ENCODE peak calls at places on chromosomes 6 and 20, in five cellular contexts. U, M, I, G and P are unnamed samples.

GRCh38 chr6:24798740-24799540 is at the start of gene ARMH2:
- DNase-seq in U (no peak), M (no peak), I (no peak), G (no peak), P (no peak)

GRCh38 chr6:155400022-155400965 is 55.3 kb downstream of the NOX3 start:
- DNase-seq in U (no peak), M (no peak), I (no peak), G (no peak), P (no peak)

GRCh38 chr20:18722381-18722780 is 91.2 kb upstream of the SCP2D1 start:
- DNase-seq in U (no peak), M (no peak), I (no peak), G (no peak), P (no peak)

GRCh38 chr6:122399348-122400120 is at the start of gene HSF2:
- DNase-seq in U (peak; percentile 92), M (peak; percentile 98), I (peak; percentile 95), G (peak; percentile 91), P (peak; percentile 98)

GRCh38 chr6:12190252-12190651 is 99.9 kb upstream of the EDN1 start:
- DNase-seq in U (no peak), M (no peak), I (no peak), G (no peak), P (no peak)

GRCh38 chr6:39314273-39314790 is at the start of gene KCNK17:
- DNase-seq in U (no peak), M (no peak), I (no peak), G (no peak), P (no peak)

GRCh38 chr20:24718696-24719095 is 230.4 kb upstream of the CST7 start:
- DNase-seq in U (no peak), M (no peak), I (no peak), G (no peak), P (peak; percentile 38)

GRCh38 chr6:97653076-97653475 is 370.1 kb upstream of the MMS22L start:
- DNase-seq in U (no peak), M (no peak), I (no peak), G (no peak), P (no peak)

GRCh38 chr6:108171291-108171917 is 5.6 kb downstream of the NR2E1 start:
- DNase-seq in U (no peak), M (no peak), I (no peak), G (no peak), P (no peak)

GRCh38 chr20:5991623-5992441 is 41.4 kb downstream of the MCM8 start:
- DNase-seq in U (no peak), M (no peak), I (no peak), G (no peak), P (no peak)

GRCh38 chr20:43914697-43915208 is at the start of gene TOX2:
- DNase-seq in U (peak; percentile 42), M (peak; percentile 49), I (no peak), G (peak; percentile 19), P (no peak)

GRCh38 chr6:41077536-41077935 is 4.8 kb downstream of the NFYA start:
- DNase-seq in U (no peak), M (no peak), I (no peak), G (no peak), P (no peak)
- H3K4me1 ChIP-seq in U (peaks cover 37% of the 10 kb centered on the region), M (peaks cover 3% of the 10 kb centered on the region), I (peaks cover 10% of the 10 kb centered on the region), G (peaks cover 36% of the 10 kb centered on the region), P (peaks cover 30% of the 10 kb centered on the region)

DNA sequence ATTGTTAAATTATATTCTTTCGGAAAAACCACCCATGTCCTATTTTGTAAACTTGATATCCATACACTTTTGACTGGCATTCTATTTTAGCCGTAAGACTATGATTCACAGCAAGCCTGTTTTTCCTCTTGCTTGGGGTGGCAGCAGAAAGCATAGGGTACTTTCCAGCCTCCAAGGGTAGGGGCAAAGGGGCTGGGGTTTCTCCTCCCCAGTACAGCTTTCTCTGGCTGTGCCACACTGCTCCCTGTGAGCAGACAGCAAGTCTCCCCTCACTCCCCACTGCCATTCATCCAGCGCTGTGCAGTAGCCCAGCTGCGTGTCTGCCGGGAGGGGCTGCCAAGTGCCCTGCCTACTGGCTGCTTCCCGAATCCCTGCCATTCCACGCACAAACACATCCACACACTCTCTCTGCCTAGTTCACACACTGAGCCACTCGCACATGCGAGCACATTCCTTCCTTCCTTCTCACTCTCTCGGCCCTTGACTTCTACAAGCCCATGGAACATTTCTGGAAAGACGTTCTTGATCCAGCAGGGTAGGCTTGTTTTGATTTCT is 2.1 kb upstream of the ESR1 start:
- DNase-seq in U (no peak), M (no peak), I (no peak), G (no peak), P (peak; percentile 60)
- H3K4me3 ChIP-seq in U (no peak overlapping the region), M (no peak overlapping the region), I (no peak overlapping the region), G (no peak overlapping the region), P (peak overlapping the region; percentile 54)

GRCh38 chr6:75926293-75927168 is 145.9 kb downstream of the IMPG1 start:
- DNase-seq in U (no peak), M (no peak), I (no peak), G (no peak), P (no peak)
- H3K27ac ChIP-seq in U (no peak overlapping the region), M (no peak overlapping the region), I (no peak overlapping the region), G (no peak overlapping the region), P (no peak overlapping the region)

GRCh38 chr6:53313784-53314382 is 34.9 kb downstream of the ELOVL5 start:
- DNase-seq in U (no peak), M (peak; percentile 81), I (no peak), G (no peak), P (no peak)
- H3K4me1 ChIP-seq in U (peaks cover 35% of the 10 kb centered on the region), M (peaks cover 5% of the 10 kb centered on the region), I (peaks cover 9% of the 10 kb centered on the region), G (peaks cover 67% of the 10 kb centered on the region), P (no peaks in the 10 kb centered on the region)

DNA sequence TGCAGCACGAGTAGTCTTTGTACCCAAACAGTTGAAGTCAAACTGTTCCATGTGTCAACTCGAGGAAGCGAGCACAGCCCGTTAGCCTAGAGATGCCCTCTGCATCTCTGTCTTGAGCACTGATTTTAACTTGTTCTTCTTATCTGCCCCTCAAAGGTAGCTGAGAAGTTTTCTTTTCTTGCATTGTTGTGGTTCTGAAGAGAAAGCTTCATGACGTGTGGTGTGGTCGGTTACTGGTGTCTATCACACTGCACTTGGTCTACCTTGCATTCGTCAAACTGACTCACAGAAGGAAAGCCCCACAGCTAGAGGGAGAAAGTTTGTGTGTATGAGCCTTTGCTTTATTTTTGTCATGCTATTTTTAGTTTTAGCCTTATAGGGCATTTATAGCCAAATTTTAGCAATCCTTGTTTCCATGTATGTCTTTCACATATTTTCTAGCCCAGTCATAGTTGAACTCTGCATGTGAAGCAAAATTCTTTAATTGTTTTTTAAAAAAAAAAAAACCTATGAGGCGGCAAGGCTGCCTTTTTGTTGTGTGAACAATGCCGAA is 115.1 kb downstream of the JAG1 start:
- DNase-seq in U (peak; percentile 4), M (peak; percentile 94), I (no peak), G (no peak), P (no peak)
- H3K4me3 ChIP-seq in U (no peak overlapping the region), M (no peak overlapping the region), I (no peak overlapping the region), G (no peak overlapping the region), P (no peak overlapping the region)

GRCh38 chr20:53582574-53583351 is 10.9 kb downstream of the ZNF217 start:
- DNase-seq in U (no peak), M (peak; percentile 95), I (no peak), G (peak; percentile 40), P (peak; percentile 29)
- H3K27ac ChIP-seq in U (peak overlapping the region; percentile 70), M (peak overlapping the region; percentile 87), I (peak overlapping the region; percentile 1), G (peak overlapping the region; percentile 75), P (peak overlapping the region; percentile 68)

GRCh38 chr6:18707714-18708439 is 320.7 kb downstream of the RNF144B start:
- DNase-seq in U (no peak), M (no peak), I (no peak), G (no peak), P (no peak)

DNA sequence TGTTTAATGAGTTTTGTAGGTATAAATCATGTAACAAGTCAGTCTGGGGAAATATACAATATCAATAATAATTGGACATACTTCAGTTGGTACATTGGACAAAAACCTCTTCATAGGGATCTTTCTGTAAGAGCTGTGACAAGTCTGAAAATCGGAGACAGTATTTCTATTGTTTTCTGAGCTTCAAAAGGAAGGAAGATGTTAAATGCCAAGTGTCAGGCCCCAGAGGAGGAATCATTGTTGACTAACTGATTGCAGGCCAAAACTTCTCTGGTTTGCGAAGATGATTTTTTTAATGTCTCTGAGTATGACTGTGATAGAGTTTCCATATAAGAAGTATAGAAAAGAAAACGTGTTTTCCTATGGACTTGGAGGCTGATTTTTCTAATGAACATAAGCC is 316.4 kb downstream of the RNF144B start:
- DNase-seq in U (no peak), M (no peak), I (no peak), G (no peak), P (no peak)
- H3K4me1 ChIP-seq in U (no peaks in the 10 kb centered on the region), M (no peaks in the 10 kb centered on the region), I (no peaks in the 10 kb centered on the region), G (no peaks in the 10 kb centered on the region), P (no peaks in the 10 kb centered on the region)

GRCh38 chr6:137001977-137002302 is 42.8 kb downstream of the IL20RA start:
- DNase-seq in U (no peak), M (no peak), I (no peak), G (no peak), P (no peak)

GRCh38 chr6:137006056-137006455 is 38.7 kb downstream of the IL20RA start:
- DNase-seq in U (no peak), M (no peak), I (no peak), G (no peak), P (no peak)

GRCh38 chr6:137008204-137008603 is 36.6 kb downstream of the IL20RA start:
- DNase-seq in U (no peak), M (no peak), I (no peak), G (no peak), P (no peak)

GRCh38 chr6:137002505-137002904 is 42.3 kb downstream of the IL20RA start:
- DNase-seq in U (no peak), M (no peak), I (peak; percentile 13), G (no peak), P (no peak)

GRCh38 chr6:137005073-137005472 is 39.7 kb downstream of the IL20RA start:
- DNase-seq in U (no peak), M (no peak), I (no peak), G (no peak), P (no peak)
- H3K4me3 ChIP-seq in U (no peak overlapping the region), M (no peak overlapping the region), I (no peak overlapping the region), G (no peak overlapping the region), P (no peak overlapping the region)